ENCODE peak calls at places on chromosomes 13 and 19, in nine cellular contexts. H, M, P, J, K, L, Q, O and W are unnamed samples.

GRCh38 chr19:8335343-8336071 is 7.6 kb downstream of the KANK3 start:
- DNase-seq in H (no peak), M (no peak), P (no peak), J (no peak), K (no peak), L (no peak), Q (no peak), O (no peak), W (peak; percentile 63)

GRCh38 chr13:26721251-26721939 is 39.2 kb downstream of the GPR12 start:
- DNase-seq in H (no peak), M (no peak), P (no peak), J (no peak), K (no peak), L (no peak), Q (no peak), O (no peak), W (peak; percentile 47)

GRCh38 chr19:47232422-47233211 is 1.6 kb upstream of the BBC3 start:
- DNase-seq in H (no peak), M (no peak), P (no peak), J (peak; percentile 92), K (peak; percentile 56), L (no peak), Q (no peak), O (peak; percentile 70), W (no peak)

GRCh38 chr19:6754136-6754535 is 13.1 kb downstream of the SH2D3A start:
- DNase-seq in H (no peak), M (peak; percentile 43), P (no peak), J (no peak), K (no peak), L (no peak), Q (no peak), O (no peak), W (no peak)

GRCh38 chr19:17865364-17866311 is 5.9 kb downstream of the RPL18A start:
- DNase-seq in H (no peak), M (no peak), P (no peak), J (peak; percentile 45), K (no peak), L (no peak), Q (no peak), O (peak; percentile 85), W (no peak)

GRCh38 chr13:85383291-85383690 is 415.9 kb downstream of the SLITRK6 start:
- DNase-seq in H (no peak), M (no peak), P (no peak), J (no peak), K (no peak), L (no peak), Q (no peak), O (no peak), W (no peak)

GRCh38 chr19:17539288-17540117 is 15.9 kb upstream of the COLGALT1 start:
- DNase-seq in H (peak; percentile 97), M (peak; percentile 100), P (peak; percentile 97), J (peak; percentile 83), K (peak; percentile 98), L (peak; percentile 97), Q (peak; percentile 95), O (peak; percentile 94), W (peak; percentile 98)

GRCh38 chr13:20130012-20130411 is 30.8 kb downstream of the GJA3 start:
- DNase-seq in H (no peak), M (no peak), P (no peak), J (no peak), K (no peak), L (no peak), Q (no peak), O (no peak), W (no peak)

GRCh38 chr19:21020298-21021227 is at the start of gene ZNF430:
- DNase-seq in H (peak; percentile 96), M (peak; percentile 92), P (peak; percentile 94), J (peak; percentile 94), K (peak; percentile 94), L (peak; percentile 94), Q (peak; percentile 92), O (peak; percentile 97), W (peak; percentile 93)

GRCh38 chr19:40192758-40193586 is 1.7 kb downstream of the MAP3K10 start:
- DNase-seq in H (no peak), M (no peak), P (no peak), J (no peak), K (no peak), L (no peak), Q (no peak), O (no peak), W (no peak)

GRCh38 chr13:28704919-28705318 is 13.9 kb downstream of the SLC46A3 start:
- DNase-seq in H (no peak), M (no peak), P (no peak), J (no peak), K (no peak), L (no peak), Q (no peak), O (no peak), W (no peak)

GRCh38 chr13:40895715-40896184 is 106.3 kb downstream of the SLC25A15 start:
- DNase-seq in H (no peak), M (no peak), P (no peak), J (peak; percentile 75), K (no peak), L (no peak), Q (no peak), O (peak; percentile 53), W (no peak)

GRCh38 chr13:21695536-21695935 is 24.7 kb downstream of the FGF9 start:
- DNase-seq in H (no peak), M (no peak), P (no peak), J (no peak), K (no peak), L (no peak), Q (no peak), O (no peak), W (no peak)
- H3K4me3 ChIP-seq in H (no peak overlapping the region), M (no peak overlapping the region), P (no peak overlapping the region), J (no peak overlapping the region), K (no peak overlapping the region), L (no peak overlapping the region), Q (no peak overlapping the region), O (no peak overlapping the region), W (no peak overlapping the region)

DNA sequence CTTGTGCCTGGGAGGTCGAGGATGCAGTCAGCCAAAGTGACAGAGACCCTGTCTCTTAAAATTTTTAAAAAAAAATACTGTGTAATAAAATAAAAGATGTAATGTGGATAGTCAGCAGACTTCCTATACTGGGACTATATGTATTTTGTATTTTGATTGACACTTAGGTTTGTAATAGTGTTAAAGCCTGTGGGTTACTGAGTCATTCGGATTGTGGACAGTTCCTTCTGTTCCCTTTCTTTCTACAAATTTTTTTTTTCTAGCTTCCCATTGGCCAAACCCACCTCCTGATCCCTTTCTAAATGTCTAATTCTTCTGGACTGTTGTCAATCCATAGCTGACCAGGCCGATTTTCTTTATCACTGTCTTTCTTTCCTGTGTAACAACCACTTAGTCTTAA is 108.0 kb downstream of the DNAJC3 start:
- DNase-seq in H (no peak), M (no peak), P (no peak), J (peak; percentile 31), K (peak; percentile 49), L (no peak), Q (no peak), O (no peak), W (no peak)
- H3K27ac ChIP-seq in H (no peak overlapping the region), M (peak overlapping the region; percentile 58), P (no peak overlapping the region), J (peak overlapping the region; percentile 17), K (no peak overlapping the region), L (no peak overlapping the region), Q (no peak overlapping the region), O (no peak overlapping the region), W (no peak overlapping the region)

GRCh38 chr13:31767175-31767900 is 28.0 kb downstream of the RXFP2 start:
- DNase-seq in H (no peak), M (no peak), P (no peak), J (peak; percentile 87), K (peak; percentile 88), L (no peak), Q (no peak), O (no peak), W (no peak)
- H3K4me1 ChIP-seq in H (no peaks in the 10 kb centered on the region), M (no peaks in the 10 kb centered on the region), P (no peaks in the 10 kb centered on the region), J (peaks cover 45% of the 10 kb centered on the region), K (no peaks in the 10 kb centered on the region), L (peaks cover 8% of the 10 kb centered on the region), Q (no peaks in the 10 kb centered on the region), O (no peaks in the 10 kb centered on the region), W (no peaks in the 10 kb centered on the region)

DNA sequence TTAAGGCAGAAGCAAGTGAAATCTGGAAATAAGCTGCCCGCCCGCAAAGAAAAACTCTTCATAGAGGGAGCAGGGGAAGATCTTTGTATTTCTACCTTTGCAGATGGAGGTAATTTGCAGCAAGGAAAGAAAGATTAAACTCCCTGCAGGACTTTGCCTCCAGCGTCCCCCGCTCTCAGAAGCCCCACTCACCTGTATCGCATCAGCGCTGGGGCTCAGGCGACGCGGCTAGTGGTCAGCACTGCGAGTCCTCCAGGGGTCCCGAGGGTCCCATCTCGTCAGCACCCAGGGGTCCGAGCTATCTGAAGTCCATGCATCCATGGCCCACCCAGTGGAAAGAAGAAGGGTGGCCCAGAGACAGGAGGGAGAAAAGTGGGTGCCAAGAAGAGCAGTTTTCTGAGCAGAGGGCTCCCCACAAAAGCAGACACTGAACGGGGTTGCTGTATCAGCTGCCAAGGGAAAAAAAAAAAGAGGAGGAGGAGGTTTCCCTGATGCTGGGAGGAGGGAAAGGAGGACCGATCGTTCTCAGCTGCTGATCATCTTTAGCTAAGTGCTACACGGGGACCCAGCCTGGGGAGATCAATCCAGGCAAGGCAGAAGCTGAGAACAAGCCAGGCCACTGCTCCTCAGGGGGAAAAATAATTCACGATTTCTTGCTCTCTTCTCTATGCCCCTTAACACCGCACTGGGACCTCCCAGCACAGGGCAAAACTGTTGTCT is 117.6 kb upstream of the CACNA1A start:
- DNase-seq in H (no peak), M (no peak), P (no peak), J (no peak), K (no peak), L (no peak), Q (no peak), O (no peak), W (no peak)
- H3K4me3 ChIP-seq in H (no peak overlapping the region), M (no peak overlapping the region), P (no peak overlapping the region), J (no peak overlapping the region), K (no peak overlapping the region), L (no peak overlapping the region), Q (no peak overlapping the region), O (no peak overlapping the region), W (no peak overlapping the region)

DNA sequence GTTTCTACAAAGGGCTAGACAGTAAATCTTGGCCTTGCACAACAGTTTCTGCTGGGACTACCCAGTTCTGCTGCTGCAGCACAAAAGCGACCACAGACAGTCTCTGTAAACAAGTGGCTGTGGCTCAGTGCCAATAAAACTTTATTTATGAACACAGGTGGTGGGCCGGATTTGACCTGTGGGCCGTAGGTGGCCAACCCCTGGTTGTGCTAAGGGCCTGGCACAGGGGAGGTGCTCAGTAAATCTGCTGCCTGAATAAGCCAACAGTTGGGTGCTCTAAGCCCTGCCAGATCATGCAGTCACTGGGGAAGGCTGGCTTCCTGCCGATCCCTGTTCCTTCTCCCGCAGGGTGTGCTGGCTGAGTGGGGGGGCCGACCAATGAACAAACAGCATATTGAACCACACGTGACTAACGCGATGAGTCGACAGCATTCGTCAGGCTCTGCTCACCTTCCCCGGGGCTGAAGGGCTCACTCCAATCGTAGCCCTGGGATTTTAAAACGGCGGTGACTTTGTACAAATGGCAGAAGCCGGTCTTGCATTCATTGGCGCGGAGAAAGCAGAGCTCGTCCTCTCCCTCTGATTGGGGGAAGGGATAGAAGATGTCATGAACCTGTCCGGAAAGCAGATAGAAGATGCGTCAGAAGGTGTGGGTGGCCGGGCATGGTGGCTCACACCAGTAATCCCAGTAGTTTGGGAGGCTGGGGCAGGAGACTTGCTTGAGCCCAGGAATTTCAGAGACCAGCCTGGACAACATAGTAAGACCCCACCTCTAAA is 24.3 kb upstream of the MYDGF start:
- DNase-seq in H (no peak), M (no peak), P (peak; percentile 72), J (peak; percentile 100), K (peak; percentile 94), L (no peak), Q (peak; percentile 62), O (no peak), W (peak; percentile 70)
- H3K27ac ChIP-seq in H (no peak overlapping the region), M (no peak overlapping the region), P (peak overlapping the region; percentile 53), J (peak overlapping the region; percentile 86), K (no peak overlapping the region), L (no peak overlapping the region), Q (peak overlapping the region; percentile 90), O (no peak overlapping the region), W (peak overlapping the region; percentile 41)

GRCh38 chr19:19457691-19458090 is 52.2 kb downstream of the GATAD2A start:
- DNase-seq in H (no peak), M (no peak), P (no peak), J (no peak), K (no peak), L (peak; percentile 43), Q (no peak), O (no peak), W (no peak)
- H3K4me1 ChIP-seq in H (peaks cover 78% of the 10 kb centered on the region), M (peaks cover 24% of the 10 kb centered on the region), P (peaks cover 17% of the 10 kb centered on the region), J (peaks cover 34% of the 10 kb centered on the region), K (peaks cover 30% of the 10 kb centered on the region), L (no peaks in the 10 kb centered on the region), Q (peaks cover 68% of the 10 kb centered on the region), O (peaks cover 39% of the 10 kb centered on the region), W (peaks cover 29% of the 10 kb centered on the region)